ENCODE peak calls at places on chromosomes 4 and X, in six cellular contexts. S is heart right ventricle, X is choroid plexus epithelial cell, Y is endothelial cell, L is NB4, W is adrenal gland. M is an unnamed sample.
A peak's percentile ranks its signal among the peaks of the same experiment; 100 is the strongest.

GRCh38 chrX:69165116-69165651 is at the start of gene PJA1:
- DNase-seq in S (peak; percentile 78), X (peak; percentile 75), Y (peak; percentile 64), L (peak; percentile 77), W (peak; percentile 80), M (peak; percentile 46)

GRCh38 chrX:8005678-8006347 is 78.6 kb upstream of the PNPLA4 start:
- DNase-seq in S (no peak), X (no peak), Y (no peak), L (no peak), W (no peak), M (no peak)

GRCh38 chr4:8732092-8732491 is 139.5 kb downstream of the CPZ start:
- DNase-seq in S (no peak), X (no peak), Y (no peak), L (no peak), W (no peak), M (no peak)

GRCh38 chr4:52996261-52997131 is 134.4 kb downstream of the RASL11B start:
- DNase-seq in S (peak; percentile 21), X (peak; percentile 84), Y (no peak), L (no peak), W (peak; percentile 83), M (peak; percentile 52)

GRCh38 chr4:84751707-84752106 is 168.8 kb downstream of the CDS1 start:
- DNase-seq in S (no peak), X (peak; percentile 6), Y (no peak), L (no peak), W (no peak), M (no peak)

GRCh38 chr4:66123195-66123594 is 452.9 kb upstream of the EPHA5 start:
- DNase-seq in S (no peak), X (peak; percentile 31), Y (no peak), L (no peak), W (no peak), M (no peak)

GRCh38 chr4:5238106-5238505 is 186.8 kb downstream of the STK32B start:
- DNase-seq in S (no peak), X (no peak), Y (no peak), L (no peak), W (no peak), M (no peak)

GRCh38 chrX:120000490-120001246 is 57.1 kb upstream of the NKAP start:
- DNase-seq in S (no peak), X (peak; percentile 5), Y (no peak), L (no peak), W (no peak), M (no peak)

GRCh38 chr4:11343536-11343935 is 85.2 kb downstream of the HS3ST1 start:
- DNase-seq in S (no peak), X (no peak), Y (no peak), L (no peak), W (no peak), M (no peak)

GRCh38 chr4:145936142-145937020 is 2.2 kb downstream of the ZNF827 start:
- DNase-seq in S (peak; percentile 70), X (peak; percentile 78), Y (peak; percentile 75), L (peak; percentile 8), W (peak; percentile 82), M (peak; percentile 62)

GRCh38 chr4:101451086-101451485 is 103.8 kb upstream of the PPP3CA start:
- DNase-seq in S (no peak), X (no peak), Y (no peak), L (no peak), W (no peak), M (no peak)

GRCh38 chrX:10233173-10233572 is 76.4 kb downstream of the CLCN4 start:
- DNase-seq in S (no peak), X (peak; percentile 8), Y (no peak), L (no peak), W (no peak), M (no peak)

GRCh38 chrX:138492371-138492770 is 219.1 kb downstream of the FGF13 start:
- DNase-seq in S (no peak), X (no peak), Y (no peak), L (peak; percentile 1), W (no peak), M (no peak)

GRCh38 chr4:144873591-144873990 is 224.4 kb downstream of the ANAPC10 start:
- DNase-seq in S (no peak), X (no peak), Y (no peak), L (no peak), W (no peak), M (no peak)

GRCh38 chr4:144872508-144873293 is 225.3 kb downstream of the ANAPC10 start:
- DNase-seq in S (no peak), X (peak; percentile 31), Y (no peak), L (no peak), W (no peak), M (no peak)

DNA sequence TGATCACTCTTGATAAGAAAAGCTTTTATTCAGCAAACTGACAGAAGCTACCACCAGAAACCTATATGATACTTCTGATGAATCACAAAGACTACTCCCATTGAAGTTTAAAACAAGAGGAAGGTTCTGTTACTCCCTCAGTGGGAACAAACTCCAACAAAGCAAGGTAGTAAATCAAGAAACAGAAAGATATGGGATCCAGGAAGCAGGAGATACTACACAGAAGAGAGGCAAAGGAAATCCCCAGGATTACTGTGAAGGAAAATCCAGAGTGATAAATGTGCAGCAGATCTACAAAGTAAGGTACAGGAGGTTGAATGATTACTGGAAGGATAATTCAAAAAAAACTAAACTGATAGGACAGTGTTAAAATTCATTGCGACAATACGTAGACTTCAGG is 222.4 kb downstream of the HHIP start:
- DNase-seq in S (no peak), X (no peak), Y (no peak), L (no peak), W (no peak), M (no peak)
- TF ChIP-seq CTCF in S (no peak), X (no peak), Y (no peak), L (no peak), W (no peak), M (no peak)

GRCh38 chrX:105975382-105975781 is 63.1 kb downstream of the SERPINA7 start:
- DNase-seq in S (no peak), X (peak; percentile 40), Y (no peak), L (peak; percentile 5), W (no peak), M (no peak)
- TF ChIP-seq CTCF in S (peak; percentile 23), X (peak; percentile 32), Y (no peak), L (no peak), W (peak; percentile 13), M (no peak)

GRCh38 chrX:112043997-112044396 is 38.6 kb downstream of the TRPC5 start:
- DNase-seq in S (no peak), X (peak; percentile 3), Y (peak; percentile 3), L (peak; percentile 13), W (no peak), M (no peak)

GRCh38 chrX:112053169-112053568 is 29.4 kb downstream of the TRPC5 start:
- DNase-seq in S (no peak), X (no peak), Y (no peak), L (no peak), W (no peak), M (no peak)

GRCh38 chrX:112051546-112051945 is 31.0 kb downstream of the TRPC5 start:
- DNase-seq in S (no peak), X (no peak), Y (no peak), L (peak; percentile 4), W (no peak), M (no peak)

DNA sequence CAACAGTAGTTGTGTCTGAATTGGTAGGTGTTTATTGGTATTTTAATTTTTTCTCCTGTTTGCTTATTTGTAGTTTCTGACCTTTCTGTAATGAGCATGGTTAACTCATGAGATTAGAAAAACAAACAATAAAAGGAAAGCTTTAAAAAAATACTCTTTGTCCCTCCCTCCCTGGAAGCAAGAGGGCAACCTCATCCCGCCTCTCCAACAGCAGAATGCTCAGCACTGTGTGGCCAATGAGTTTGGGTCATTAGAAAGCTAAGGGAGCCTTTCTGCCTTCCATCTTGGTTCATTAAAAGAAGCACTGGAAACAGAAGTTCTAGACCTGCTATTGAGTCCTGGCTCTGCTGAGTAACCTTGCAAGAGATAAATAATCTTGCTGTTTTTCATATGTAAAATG is 33.9 kb downstream of the TRPC5 start:
- DNase-seq in S (no peak), X (no peak), Y (no peak), L (no peak), W (no peak), M (no peak)
- TF ChIP-seq CTCF in S (no peak), X (no peak), Y (no peak), L (no peak), W (no peak), M (no peak)

GRCh38 chrX:108139303-108139702 is 47.7 kb downstream of the ATG4A start:
- DNase-seq in S (no peak), X (peak; percentile 27), Y (no peak), L (peak; percentile 26), W (no peak), M (peak; percentile 23)
- TF ChIP-seq CTCF in S (peak; percentile 47), X (peak; percentile 65), Y (peak; percentile 47), L (peak; percentile 56), W (no peak), M (peak; percentile 75)

GRCh38 chr4:150145090-150145949 is 67.1 kb downstream of the DCLK2 start:
- DNase-seq in S (no peak), X (no peak), Y (peak; percentile 5), L (no peak), W (no peak), M (no peak)
- TF ChIP-seq CTCF in S (no peak), X (peak; percentile 38), Y (peak; percentile 64), L (no peak), W (no peak), M (peak; percentile 74)

GRCh38 chr4:121421594-121421993 is 40.8 kb upstream of the QRFPR start:
- DNase-seq in S (no peak), X (peak; percentile 19), Y (no peak), L (peak; percentile 37), W (no peak), M (no peak)
- TF ChIP-seq CTCF in S (peak; percentile 43), X (peak; percentile 49), Y (peak; percentile 46), L (peak; percentile 31), W (no peak), M (peak; percentile 52)

GRCh38 chrX:153438522-153438921 is 7.3 kb downstream of the TREX2 start:
- DNase-seq in S (no peak), X (peak; percentile 61), Y (no peak), L (peak; percentile 49), W (peak; percentile 55), M (no peak)
- TF ChIP-seq CTCF in S (peak; percentile 27), X (peak; percentile 64), Y (no peak), L (peak; percentile 32), W (no peak), M (peak; percentile 46)

GRCh38 chrX:56790778-56791177 is 61.7 kb downstream of the NBDY start:
- DNase-seq in S (no peak), X (no peak), Y (no peak), L (no peak), W (peak; percentile 15), M (no peak)
- TF ChIP-seq CTCF in S (no peak), X (no peak), Y (no peak), L (no peak), W (no peak), M (no peak)